ENCODE peak calls at places on chromosomes 12 and 14, in four cellular contexts. One of them, this sample, is unnamed.

GRCh38 chr14:104425763-104426691 is 153.5 kb upstream of the C14orf180 start:
- DNase-seq in COLO829: no peak
- DNase-seq in activated T-cell treated with anti-CD3 and anti-CD28 coated beads for 48 hours: no peak
- DNase-seq in fibroblast of mammary gland: no peak
- DNase-seq in this sample: no peak

GRCh38 chr14:93089501-93090269 is 26.0 kb downstream of the ITPK1 start:
- DNase-seq in fibroblast of mammary gland: no peak
- DNase-seq in activated T-cell treated with anti-CD3 and anti-CD28 coated beads for 48 hours: no peak
- DNase-seq in COLO829: no peak
- DNase-seq in this sample: peak; percentile 47

GRCh38 chr14:61326847-61327246 is 5.5 kb downstream of the PRKCH start:
- DNase-seq in activated T-cell treated with anti-CD3 and anti-CD28 coated beads for 48 hours: no peak
- DNase-seq in fibroblast of mammary gland: peak; percentile 15
- DNase-seq in COLO829: no peak
- DNase-seq in this sample: no peak

GRCh38 chr12:54357802-54358619 is 6.3 kb downstream of the GPR84 start:
- DNase-seq in COLO829: no peak
- DNase-seq in activated T-cell treated with anti-CD3 and anti-CD28 coated beads for 48 hours: no peak
- DNase-seq in fibroblast of mammary gland: peak; percentile 35
- DNase-seq in this sample: peak; percentile 48

GRCh38 chr14:69056389-69056788 is 77.3 kb upstream of the ACTN1 start:
- DNase-seq in activated T-cell treated with anti-CD3 and anti-CD28 coated beads for 48 hours: no peak
- DNase-seq in COLO829: no peak
- DNase-seq in fibroblast of mammary gland: peak; percentile 47
- DNase-seq in this sample: no peak

GRCh38 chr12:68240975-68241374 is 12.4 kb downstream of the IL22 start:
- DNase-seq in fibroblast of mammary gland: peak; percentile 51
- DNase-seq in COLO829: no peak
- DNase-seq in activated T-cell treated with anti-CD3 and anti-CD28 coated beads for 48 hours: peak; percentile 25
- DNase-seq in this sample: peak; percentile 69

GRCh38 chr14:64294672-64295413 is 672 bp upstream of the ESR2 start:
- DNase-seq in COLO829: peak; percentile 40
- DNase-seq in activated T-cell treated with anti-CD3 and anti-CD28 coated beads for 48 hours: peak; percentile 85
- DNase-seq in fibroblast of mammary gland: peak; percentile 56
- DNase-seq in this sample: peak; percentile 49

GRCh38 chr12:52370906-52371608 is 3.8 kb upstream of the KRT85 start:
- DNase-seq in fibroblast of mammary gland: peak; percentile 67
- DNase-seq in activated T-cell treated with anti-CD3 and anti-CD28 coated beads for 48 hours: no peak
- DNase-seq in COLO829: peak; percentile 48
- DNase-seq in this sample: no peak

GRCh38 chr14:104220225-104221070 is 82.1 kb downstream of the KIF26A start:
- DNase-seq in activated T-cell treated with anti-CD3 and anti-CD28 coated beads for 48 hours: no peak
- DNase-seq in COLO829: no peak
- DNase-seq in fibroblast of mammary gland: no peak
- DNase-seq in this sample: no peak

GRCh38 chr14:95274283-95274682 is 45.4 kb downstream of the CLMN start:
- DNase-seq in COLO829: no peak
- DNase-seq in activated T-cell treated with anti-CD3 and anti-CD28 coated beads for 48 hours: no peak
- DNase-seq in fibroblast of mammary gland: no peak
- DNase-seq in this sample: no peak

GRCh38 chr14:39247256-39247655 is 13.5 kb downstream of the MIA2 start:
- DNase-seq in COLO829: peak; percentile 9
- DNase-seq in fibroblast of mammary gland: peak; percentile 95
- DNase-seq in activated T-cell treated with anti-CD3 and anti-CD28 coated beads for 48 hours: no peak
- DNase-seq in this sample: no peak

GRCh38 chr12:103780093-103780440 is 61.0 kb downstream of the NT5DC3 start:
- DNase-seq in activated T-cell treated with anti-CD3 and anti-CD28 coated beads for 48 hours: no peak
- DNase-seq in fibroblast of mammary gland: peak; percentile 26
- DNase-seq in COLO829: no peak
- DNase-seq in this sample: no peak

GRCh38 chr12:4909734-4910501 is at the start of gene KCNA1:
- DNase-seq in fibroblast of mammary gland: peak; percentile 12
- DNase-seq in COLO829: no peak
- DNase-seq in activated T-cell treated with anti-CD3 and anti-CD28 coated beads for 48 hours: no peak
- DNase-seq in this sample: no peak

GRCh38 chr12:82314406-82314892 is 43.7 kb downstream of the CCDC59 start:
- DNase-seq in fibroblast of mammary gland: no peak
- DNase-seq in activated T-cell treated with anti-CD3 and anti-CD28 coated beads for 48 hours: no peak
- DNase-seq in COLO829: no peak
- DNase-seq in this sample: no peak

GRCh38 chr12:78977463-78977862 is 112.9 kb downstream of the SYT1 start:
- DNase-seq in activated T-cell treated with anti-CD3 and anti-CD28 coated beads for 48 hours: no peak
- DNase-seq in fibroblast of mammary gland: no peak
- DNase-seq in COLO829: no peak
- DNase-seq in this sample: peak; percentile 34

GRCh38 chr12:4956054-4956453 is 46.3 kb downstream of the KCNA1 start:
- DNase-seq in fibroblast of mammary gland: peak; percentile 11
- DNase-seq in activated T-cell treated with anti-CD3 and anti-CD28 coated beads for 48 hours: no peak
- DNase-seq in COLO829: peak; percentile 9
- DNase-seq in this sample: no peak

GRCh38 chr14:33592298-33592697 is 358.6 kb downstream of the EGLN3 start:
- DNase-seq in activated T-cell treated with anti-CD3 and anti-CD28 coated beads for 48 hours: no peak
- DNase-seq in COLO829: no peak
- DNase-seq in fibroblast of mammary gland: peak; percentile 52
- DNase-seq in this sample: no peak

GRCh38 chr12:17060260-17060659 is 454.3 kb upstream of the LMO3 start:
- DNase-seq in COLO829: no peak
- DNase-seq in activated T-cell treated with anti-CD3 and anti-CD28 coated beads for 48 hours: no peak
- DNase-seq in fibroblast of mammary gland: no peak
- DNase-seq in this sample: no peak

GRCh38 chr14:105980224-105980623 is 453.8 kb downstream of the TMEM121 start:
- DNase-seq in COLO829: no peak
- DNase-seq in fibroblast of mammary gland: peak; percentile 4
- DNase-seq in activated T-cell treated with anti-CD3 and anti-CD28 coated beads for 48 hours: no peak
- DNase-seq in this sample: no peak

GRCh38 chr12:113359133-113359938 is 949 bp downstream of the PLBD2 start:
- DNase-seq in activated T-cell treated with anti-CD3 and anti-CD28 coated beads for 48 hours: no peak
- DNase-seq in fibroblast of mammary gland: peak; percentile 64
- DNase-seq in COLO829: no peak
- DNase-seq in this sample: no peak

GRCh38 chr14:94026886-94027469 is 838 bp downstream of the OTUB2 start:
- DNase-seq in activated T-cell treated with anti-CD3 and anti-CD28 coated beads for 48 hours: no peak
- DNase-seq in fibroblast of mammary gland: no peak
- DNase-seq in COLO829: no peak
- DNase-seq in this sample: no peak

GRCh38 chr14:105338392-105338791 is 23.8 kb downstream of the PACS2 start:
- DNase-seq in fibroblast of mammary gland: no peak
- DNase-seq in activated T-cell treated with anti-CD3 and anti-CD28 coated beads for 48 hours: no peak
- DNase-seq in COLO829: no peak
- DNase-seq in this sample: no peak

GRCh38 chr12:50251619-50252300 is 31.6 kb downstream of the LIMA1 start:
- DNase-seq in activated T-cell treated with anti-CD3 and anti-CD28 coated beads for 48 hours: no peak
- DNase-seq in COLO829: no peak
- DNase-seq in fibroblast of mammary gland: no peak
- DNase-seq in this sample: no peak

GRCh38 chr12:14873440-14874185 is 12.0 kb downstream of the MGP start:
- DNase-seq in activated T-cell treated with anti-CD3 and anti-CD28 coated beads for 48 hours: no peak
- DNase-seq in fibroblast of mammary gland: no peak
- DNase-seq in COLO829: no peak
- DNase-seq in this sample: no peak

GRCh38 chr14:77044776-77045569 is 16.5 kb upstream of the IRF2BPL start:
- DNase-seq in COLO829: no peak
- DNase-seq in fibroblast of mammary gland: peak; percentile 90
- DNase-seq in activated T-cell treated with anti-CD3 and anti-CD28 coated beads for 48 hours: no peak
- DNase-seq in this sample: no peak

GRCh38 chr12:57619434-57620244 is 8.4 kb downstream of the ARHGEF25 start:
- DNase-seq in COLO829: no peak
- DNase-seq in fibroblast of mammary gland: no peak
- DNase-seq in activated T-cell treated with anti-CD3 and anti-CD28 coated beads for 48 hours: no peak
- DNase-seq in this sample: no peak

GRCh38 chr14:23568600-23569310 is 1.2 kb upstream of the AP1G2 start:
- DNase-seq in activated T-cell treated with anti-CD3 and anti-CD28 coated beads for 48 hours: no peak
- DNase-seq in COLO829: no peak
- DNase-seq in fibroblast of mammary gland: no peak
- DNase-seq in this sample: peak; percentile 49

GRCh38 chr12:92648242-92649031 is 54.4 kb upstream of the PLEKHG7 start:
- DNase-seq in activated T-cell treated with anti-CD3 and anti-CD28 coated beads for 48 hours: no peak
- DNase-seq in fibroblast of mammary gland: peak; percentile 14
- DNase-seq in COLO829: no peak
- DNase-seq in this sample: peak; percentile 9

GRCh38 chr12:116319851-116320621 is 42.5 kb upstream of the MED13L start:
- DNase-seq in fibroblast of mammary gland: peak; percentile 99
- DNase-seq in activated T-cell treated with anti-CD3 and anti-CD28 coated beads for 48 hours: peak; percentile 20
- DNase-seq in COLO829: peak; percentile 42
- DNase-seq in this sample: no peak

GRCh38 chr12:106147956-106148355 is 9.2 kb upstream of the NUAK1 start:
- DNase-seq in activated T-cell treated with anti-CD3 and anti-CD28 coated beads for 48 hours: no peak
- DNase-seq in fibroblast of mammary gland: no peak
- DNase-seq in COLO829: no peak
- DNase-seq in this sample: no peak